ENCODE peak calls at places on chromosome 18, in seven cellular contexts. W is endothelial cell, M is suprapubic skin, N is lower lobe of right lung, U is AG09309, F is psoas muscle, X is mesothelial cell of epicardium. Y is an unnamed sample.

GRCh38 chr18:23580677-23581367 is 5.5 kb downstream of the NPC1 start:
- DNase-seq in F (no peak), U (peak; percentile 29), N (no peak), W (no peak), M (no peak), X (no peak), Y (no peak)

GRCh38 chr18:13280066-13280795 is 61.7 kb downstream of the LDLRAD4 start:
- DNase-seq in N (no peak), U (no peak), W (peak; percentile 19), F (no peak), X (no peak), M (no peak), Y (no peak)

GRCh38 chr18:79402977-79403722 is 7.4 kb downstream of the NFATC1 start:
- DNase-seq in N (peak; percentile 78), M (peak; percentile 91), F (peak; percentile 79), W (peak; percentile 65), X (no peak), U (no peak), Y (no peak)

GRCh38 chr18:3347286-3347803 is 85.4 kb downstream of the MYL12B start:
- DNase-seq in N (no peak), M (no peak), U (no peak), W (no peak), F (no peak), X (no peak), Y (no peak)

GRCh38 chr18:46278481-46279465 is 174.6 kb downstream of the HAUS1 start:
- DNase-seq in N (no peak), M (no peak), F (no peak), U (peak; percentile 32), X (no peak), W (no peak), Y (no peak)

GRCh38 chr18:23401400-23402347 is 51.4 kb upstream of the RIOK3 start:
- DNase-seq in F (no peak), W (peak; percentile 62), N (peak; percentile 55), U (no peak), X (no peak), M (no peak), Y (no peak)

GRCh38 chr18:64103979-64104378 is 44.9 kb downstream of the LINC00305 start:
- DNase-seq in U (no peak), W (no peak), M (no peak), X (no peak), F (no peak), N (no peak), Y (no peak)

GRCh38 chr18:35038029-35038428 is 3.2 kb upstream of the MAPRE2 start:
- DNase-seq in W (no peak), M (no peak), U (no peak), N (no peak), F (no peak), X (no peak), Y (no peak)

GRCh38 chr18:59792353-59792752 is 95.1 kb upstream of the CCBE1 start:
- DNase-seq in F (no peak), W (no peak), X (no peak), U (no peak), M (no peak), N (no peak), Y (no peak)

GRCh38 chr18:31931163-31931885 is 11.6 kb downstream of the TRAPPC8 start:
- DNase-seq in W (no peak), X (no peak), F (no peak), N (no peak), U (no peak), M (no peak), Y (no peak)

GRCh38 chr18:74840492-74841167 is 243.0 kb downstream of the ZNF407 start:
- DNase-seq in N (no peak), F (no peak), U (peak; percentile 10), W (no peak), X (no peak), M (no peak), Y (no peak)

GRCh38 chr18:13501896-13502295 is 224.5 kb downstream of the FAM210A start:
- DNase-seq in W (no peak), U (no peak), N (no peak), M (no peak), X (no peak), F (no peak), Y (no peak)

GRCh38 chr18:2070636-2071035 is 500.7 kb downstream of the METTL4 start:
- DNase-seq in X (no peak), W (no peak), F (no peak), N (no peak), M (no peak), U (no peak), Y (no peak)

GRCh38 chr18:9550413-9550812 is 63.9 kb downstream of the PPP4R1 start:
- DNase-seq in M (no peak), W (no peak), U (no peak), F (no peak), X (no peak), N (no peak), Y (no peak)

GRCh38 chr18:9547767-9548166 is 66.6 kb downstream of the PPP4R1 start:
- DNase-seq in M (no peak), U (no peak), N (no peak), W (no peak), X (no peak), F (no peak), Y (no peak)

GRCh38 chr18:9546468-9546867 is 67.9 kb downstream of the PPP4R1 start:
- DNase-seq in F (no peak), U (no peak), M (no peak), N (no peak), W (no peak), X (no peak), Y (no peak)

GRCh38 chr18:9552189-9552588 is 62.2 kb downstream of the PPP4R1 start:
- DNase-seq in X (no peak), W (no peak), U (no peak), N (no peak), M (no peak), F (no peak), Y (no peak)

DNA sequence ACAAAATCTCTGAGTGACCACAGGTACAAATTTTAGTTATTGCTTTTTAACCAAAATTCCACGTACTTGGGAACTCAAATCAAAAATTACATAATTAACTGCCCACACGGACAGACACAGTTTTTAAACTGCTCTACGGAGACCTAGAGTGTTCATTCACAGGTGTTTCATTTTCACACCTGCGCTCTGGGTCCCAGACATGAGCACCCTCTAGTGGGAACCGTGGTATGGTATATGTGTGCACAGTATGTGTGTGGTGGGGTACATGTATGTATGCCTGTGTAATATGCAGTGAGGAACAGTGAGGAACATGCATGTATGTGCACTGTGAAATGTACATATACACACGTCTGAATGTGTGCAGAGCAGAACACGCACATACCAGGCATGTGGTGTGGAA is 65.0 kb downstream of the PPP4R1 start:
- DNase-seq in M (no peak), U (no peak), N (no peak), W (no peak), F (no peak), X (no peak), Y (no peak)
- TF ChIP-seq CTCF in M (no peak), U (peak; percentile 11), N (no peak), W (no peak), F (no peak), X (no peak), Y (peak; percentile 35)

GRCh38 chr18:47749195-47749973 is 181.1 kb downstream of the SMAD2 start:
- DNase-seq in X (peak; percentile 87), U (peak; percentile 5), M (peak; percentile 78), N (peak; percentile 88), W (peak; percentile 91), F (peak; percentile 81), Y (peak; percentile 83)
- TF ChIP-seq CTCF in X (peak; percentile 100), U (peak; percentile 76), M (peak; percentile 99), N (peak; percentile 100), W (peak; percentile 100), F (peak; percentile 100), Y (peak; percentile 100)

GRCh38 chr18:44895176-44895798 is 214.6 kb downstream of the SETBP1 start:
- DNase-seq in W (no peak), X (no peak), F (peak; percentile 35), M (no peak), N (no peak), U (peak; percentile 25), Y (no peak)
- TF ChIP-seq CTCF in W (no peak), X (no peak), F (peak; percentile 45), M (no peak), N (peak; percentile 44), U (peak; percentile 60), Y (peak; percentile 10)

DNA sequence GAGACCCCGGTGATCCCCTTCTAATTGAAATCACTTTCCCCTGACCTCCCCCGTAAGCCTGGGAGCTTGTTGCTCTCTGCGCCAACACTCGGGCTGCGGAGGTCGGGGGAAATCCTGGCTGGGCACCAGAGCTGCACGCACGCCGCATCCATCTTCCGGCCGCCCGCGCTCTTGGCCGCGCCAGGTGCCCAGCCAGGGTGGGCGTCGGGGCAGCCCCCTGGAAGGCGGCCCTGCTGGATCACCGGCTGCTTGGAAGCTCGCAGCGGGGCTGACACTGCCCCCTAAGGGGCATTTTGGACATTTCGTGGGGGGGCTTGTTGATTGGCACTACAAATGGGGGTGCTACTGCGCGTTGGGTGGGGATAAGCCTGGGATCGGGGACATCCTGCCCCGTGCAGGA is 280.3 kb upstream of the SKOR2 start:
- DNase-seq in W (no peak), N (no peak), M (no peak), F (no peak), U (no peak), X (no peak), Y (no peak)
- TF ChIP-seq CTCF in W (no peak), N (no peak), M (no peak), F (no peak), U (no peak), X (no peak), Y (no peak)

GRCh38 chr18:25144835-25145234 is 207.1 kb downstream of the ZNF521 start:
- DNase-seq in M (no peak), U (peak; percentile 24), X (no peak), F (no peak), W (no peak), N (no peak), Y (no peak)
- TF ChIP-seq CTCF in M (no peak), U (no peak), X (no peak), F (no peak), W (no peak), N (no peak), Y (no peak)

GRCh38 chr18:24809173-24809955 is 348.9 kb downstream of the HRH4 start:
- DNase-seq in N (no peak), M (no peak), F (no peak), X (no peak), U (no peak), W (no peak), Y (no peak)
- TF ChIP-seq CTCF in N (no peak), M (no peak), F (no peak), X (no peak), U (no peak), W (no peak), Y (no peak)

GRCh38 chr18:11387880-11388279 is 221.5 kb upstream of the SLC35G4 start:
- DNase-seq in N (no peak), U (no peak), F (peak; percentile 73), X (no peak), M (no peak), W (no peak), Y (no peak)
- TF ChIP-seq CTCF in N (peak; percentile 9), U (peak; percentile 19), F (peak; percentile 62), X (no peak), M (no peak), W (no peak), Y (peak; percentile 19)

GRCh38 chr18:26482567-26482966 is 65.8 kb downstream of the KCTD1 start:
- DNase-seq in X (no peak), N (no peak), M (no peak), W (no peak), F (no peak), U (no peak), Y (no peak)
- TF ChIP-seq CTCF in X (no peak), N (no peak), M (no peak), W (no peak), F (no peak), U (no peak), Y (no peak)

GRCh38 chr18:47775961-47776360 is 154.5 kb downstream of the SMAD2 start:
- DNase-seq in U (peak; percentile 33), N (no peak), X (no peak), F (no peak), W (no peak), M (no peak), Y (no peak)
- TF ChIP-seq CTCF in U (peak; percentile 59), N (peak; percentile 19), X (no peak), F (peak; percentile 14), W (no peak), M (no peak), Y (no peak)

Y was measured in progenitor cell of endocrine pancreas.